ENCODE peak calls at places on chromosomes 11 and 22, in five cellular contexts. A, E, L, U and H are unnamed samples.

GRCh38 chr11:128663824-128664223 is 30.0 kb upstream of the FLI1 start:
- DNase-seq in A (no peak), E (no peak), L (no peak), U (no peak), H (no peak)

GRCh38 chr22:19764050-19764593 is 3.5 kb downstream of the TBX1 start:
- DNase-seq in A (no peak), E (no peak), L (no peak), U (no peak), H (no peak)

GRCh38 chr11:46235777-46236688 is 41.4 kb upstream of the CREB3L1 start:
- DNase-seq in A (no peak), E (no peak), L (no peak), U (no peak), H (no peak)

GRCh38 chr22:26322179-26322905 is 106.7 kb upstream of the ASPHD2 start:
- DNase-seq in A (peak), E (peak), L (no peak), U (no peak), H (no peak)

GRCh38 chr11:36566407-36567053 is 1.3 kb upstream of the RAG1 start:
- DNase-seq in A (no peak), E (no peak), L (no peak), U (no peak), H (no peak)

GRCh38 chr22:43289976-43290663 is 53.1 kb downstream of the SCUBE1 start:
- DNase-seq in A (peak), E (no peak), L (no peak), U (peak), H (no peak)

GRCh38 chr11:82775736-82776346 is 42.2 kb upstream of the FAM181B start:
- DNase-seq in A (peak), E (peak), L (no peak), U (no peak), H (no peak)

GRCh38 chr11:109612481-109612880 is 190.5 kb downstream of the C11orf87 start:
- DNase-seq in A (no peak), E (no peak), L (no peak), U (no peak), H (no peak)

GRCh38 chr11:33391893-33392251 is 134.7 kb downstream of the HIPK3 start:
- DNase-seq in A (no peak), E (no peak), L (no peak), U (no peak), H (no peak)

GRCh38 chr22:41979423-41980250 is 10.4 kb downstream of the SEPTIN3 start:
- DNase-seq in A (no peak), E (no peak), L (peak), U (no peak), H (no peak)

GRCh38 chr22:46935506-46936377 is 173.3 kb downstream of the TBC1D22A start:
- DNase-seq in A (no peak), E (peak), L (no peak), U (peak), H (no peak)

GRCh38 chr22:46116491-46116958 is 33.8 kb upstream of the PPARA start:
- DNase-seq in A (peak), E (peak), L (peak), U (peak), H (peak)

GRCh38 chr22:22811016-22812009 is 76.3 kb upstream of the IGLL5 start:
- DNase-seq in A (no peak), E (no peak), L (no peak), U (no peak), H (no peak)

GRCh38 chr11:15800121-15800800 is 556.1 kb downstream of the SOX6 start:
- DNase-seq in A (peak), E (peak), L (no peak), U (no peak), H (no peak)

GRCh38 chr22:18088825-18089568 is 11.2 kb downstream of the PEX26 start:
- DNase-seq in A (no peak), E (no peak), L (no peak), U (no peak), H (no peak)

GRCh38 chr11:115085461-115086220 is 407.3 kb downstream of the NXPE2 start:
- DNase-seq in A (no peak), E (no peak), L (peak), U (no peak), H (no peak)

GRCh38 chr11:113363996-113364641 is 23.5 kb upstream of the ANKK1 start:
- DNase-seq in A (no peak), E (no peak), L (no peak), U (no peak), H (no peak)

GRCh38 chr11:111448420-111448819 is 63.8 kb downstream of the BTG4 start:
- DNase-seq in A (no peak), E (no peak), L (no peak), U (no peak), H (no peak)

GRCh38 chr11:76023408-76024068 is 182.8 kb downstream of the WNT11 start:
- DNase-seq in A (no peak), E (no peak), L (no peak), U (no peak), H (no peak)

GRCh38 chr11:123137496-123138270 is 57.4 kb downstream of the CLMP start:
- DNase-seq in A (peak), E (no peak), L (no peak), U (no peak), H (no peak)

GRCh38 chr11:117295438-117296137 is 4.4 kb downstream of the BACE1-AS start:
- DNase-seq in A (no peak), E (no peak), L (peak), U (no peak), H (no peak)

GRCh38 chr11:116911981-116912734 is 74.7 kb upstream of the APOA1 start:
- DNase-seq in A (no peak), E (no peak), L (no peak), U (no peak), H (no peak)

GRCh38 chr11:35138949-35139881 is at the start of gene CD44:
- DNase-seq in A (peak), E (peak), L (peak), U (peak), H (peak)

GRCh38 chr11:27249208-27249509 is 113.9 kb downstream of the CCDC34 start:
- DNase-seq in A (no peak), E (no peak), L (no peak), U (no peak), H (no peak)

GRCh38 chr11:34030386-34030785 is 21.1 kb upstream of the CAPRIN1 start:
- DNase-seq in A (no peak), E (no peak), L (no peak), U (no peak), H (no peak)